ENCODE peak calls at places on chromosomes 7 and 10, in four cellular contexts. C is epithelial cell of esophagus, K is AG09309, U is NB4. Y is an unnamed sample.

GRCh38 chr7:17599733-17600685 is 301.6 kb downstream of the AHR start:
- DNase-seq in U (peak), K (peak), C (peak), Y (no peak)

GRCh38 chr10:76839276-76839675 is 798.3 kb downstream of the KCNMA1 start:
- DNase-seq in K (no peak), U (no peak), C (no peak), Y (no peak)

GRCh38 chr7:28784166-28784870 is 173.8 kb downstream of the TRIL start:
- DNase-seq in K (peak), C (no peak), U (no peak), Y (no peak)

GRCh38 chr10:133608855-133609254 is 17.7 kb downstream of the FRG2B start:
- DNase-seq in C (peak), U (peak), K (peak), Y (peak)

GRCh38 chr10:23253780-23254179 is 61.7 kb downstream of the PTF1A start:
- DNase-seq in U (no peak), K (no peak), C (no peak), Y (no peak)

GRCh38 chr10:133516072-133516471 is 11.1 kb upstream of the CYP2E1 start:
- DNase-seq in C (no peak), K (no peak), U (no peak), Y (no peak)

GRCh38 chr10:62850646-62851045 is 34.5 kb upstream of the EGR2 start:
- DNase-seq in C (no peak), K (no peak), U (peak), Y (no peak)

GRCh38 chr10:79348640-79348988 is 1.3 kb downstream of the PPIF start:
- DNase-seq in U (no peak), C (no peak), K (no peak), Y (peak)

GRCh38 chr7:98294798-98295382 is 13.4 kb downstream of the BRI3 start:
- DNase-seq in K (no peak), U (peak), C (peak), Y (peak)

GRCh38 chr7:130887182-130888016 is 153.4 kb upstream of the KLF14 start:
- DNase-seq in C (peak), K (peak), U (no peak), Y (no peak)

GRCh38 chr7:85454904-85455303 is 268.0 kb upstream of the SEMA3D start:
- DNase-seq in C (no peak), K (no peak), U (no peak), Y (no peak)

DNA sequence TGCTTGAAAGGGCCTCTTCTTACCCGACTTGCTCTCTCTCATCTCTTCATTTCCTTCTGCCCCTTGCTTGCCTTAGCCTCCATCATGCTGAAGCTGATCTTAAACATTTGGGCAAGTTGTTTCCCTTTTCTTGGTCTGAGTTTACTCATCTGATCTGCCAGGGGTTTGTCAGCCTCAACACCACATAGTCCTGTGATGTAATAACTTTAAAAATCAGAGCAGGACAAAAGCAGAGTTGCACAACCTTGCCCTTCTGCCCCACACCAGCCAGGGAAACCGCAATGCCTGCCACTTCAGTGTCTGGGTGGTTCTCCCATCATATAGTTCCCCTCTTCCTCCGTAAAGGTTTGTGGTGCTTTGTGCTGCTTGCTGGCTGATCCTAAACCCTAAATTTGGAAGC is 9.9 kb upstream of the LIPM start:
- DNase-seq in C (peak), U (peak), K (peak), Y (no peak)
- TF ChIP-seq CTCF in C (no peak), U (no peak), K (no peak), Y (no peak)

GRCh38 chr7:113013761-113014449 is 72.7 kb downstream of the GPR85 start:
- DNase-seq in C (peak), U (no peak), K (no peak), Y (no peak)

GRCh38 chr7:113010377-113010776 is 76.2 kb downstream of the GPR85 start:
- DNase-seq in U (no peak), K (no peak), C (no peak), Y (no peak)

GRCh38 chr7:113015038-113015645 is 71.5 kb downstream of the GPR85 start:
- DNase-seq in K (no peak), C (peak), U (peak), Y (no peak)
- TF ChIP-seq CTCF in K (peak), C (peak), U (peak), Y (peak)

GRCh38 chr10:31319602-31320178 is 674 bp downstream of the ZEB1 start:
- DNase-seq in K (no peak), U (peak), C (no peak), Y (peak)

GRCh38 chr10:31320179-31320597 is 1.2 kb downstream of the ZEB1 start:
- DNase-seq in K (no peak), C (peak), U (peak), Y (peak)

GRCh38 chr10:31321396-31321941 is 2.5 kb downstream of the ZEB1 start:
- DNase-seq in U (no peak), K (no peak), C (no peak), Y (no peak)

GRCh38 chr10:31320598-31321211 is 1.7 kb downstream of the ZEB1 start:
- DNase-seq in U (peak), C (peak), K (no peak), Y (peak)

GRCh38 chr10:31322647-31323046 is 3.6 kb downstream of the ZEB1 start:
- DNase-seq in U (peak), C (no peak), K (no peak), Y (peak)
- TF ChIP-seq CTCF in U (peak), C (no peak), K (peak), Y (no peak)

GRCh38 chr10:74418285-74418872 is 267.4 kb downstream of the ADK start:
- DNase-seq in U (no peak), K (no peak), C (peak), Y (no peak)

GRCh38 chr10:74415440-74415839 is 264.4 kb downstream of the ADK start:
- DNase-seq in U (no peak), K (no peak), C (no peak), Y (no peak)

GRCh38 chr10:74424565-74424964 is 273.5 kb downstream of the ADK start:
- DNase-seq in U (no peak), C (no peak), K (no peak), Y (no peak)

GRCh38 chr10:74417397-74417796 is 266.4 kb downstream of the ADK start:
- DNase-seq in U (no peak), C (no peak), K (no peak), Y (no peak)

DNA sequence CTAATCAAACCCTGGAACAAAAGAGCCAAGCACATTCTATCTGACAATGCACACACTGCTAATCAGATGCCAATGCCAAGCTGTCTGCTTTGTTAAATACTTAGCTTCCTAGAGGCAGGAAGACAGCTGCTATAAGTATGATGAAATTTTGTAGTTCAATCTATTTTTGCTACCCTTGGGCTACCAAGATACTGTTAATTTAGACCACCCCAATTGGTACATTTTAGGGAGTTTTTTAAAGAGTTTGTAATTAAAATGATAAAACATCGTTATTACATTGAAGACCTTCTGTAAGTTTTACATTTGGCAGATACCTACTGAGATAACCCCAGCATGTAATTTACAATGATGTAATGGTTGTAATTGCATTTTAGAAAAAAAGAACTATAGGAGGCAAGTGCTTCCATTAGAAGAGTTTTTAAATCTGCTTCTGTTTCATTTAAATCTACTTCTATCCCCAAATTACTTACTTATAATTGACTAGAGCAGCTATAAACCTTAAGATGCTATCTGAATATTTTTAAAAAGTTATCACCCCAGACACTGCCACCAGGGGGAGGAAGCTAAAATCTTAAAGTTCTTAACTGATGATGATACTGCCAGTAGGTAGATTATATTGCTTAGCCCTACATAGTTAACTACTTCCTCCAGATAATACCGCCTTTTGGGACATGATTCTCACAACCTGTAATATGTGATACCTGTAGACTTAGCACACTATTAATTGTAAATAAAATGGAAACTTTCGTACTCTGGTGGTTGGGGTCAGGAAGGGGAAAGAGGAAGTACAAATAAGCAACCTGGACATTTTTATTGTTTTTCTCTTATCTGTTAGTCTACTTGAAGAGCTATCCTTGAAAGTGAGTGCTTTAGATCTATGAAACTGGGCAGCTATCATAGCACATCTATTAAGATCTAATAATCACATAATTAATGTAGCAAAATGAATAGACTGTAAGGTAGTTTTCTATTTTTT is 268.8 kb downstream of the ADK start:
- DNase-seq in C (peak), U (peak), K (no peak), Y (peak)
- TF ChIP-seq CTCF in C (peak), U (peak), K (peak), Y (peak)

GRCh38 chr10:101227765-101228681 is 1.2 kb downstream of the LBX1 start:
- DNase-seq in U (no peak), C (no peak), K (no peak), Y (peak)
- TF ChIP-seq CTCF in U (no peak), C (no peak), K (no peak), Y (no peak)

DNA sequence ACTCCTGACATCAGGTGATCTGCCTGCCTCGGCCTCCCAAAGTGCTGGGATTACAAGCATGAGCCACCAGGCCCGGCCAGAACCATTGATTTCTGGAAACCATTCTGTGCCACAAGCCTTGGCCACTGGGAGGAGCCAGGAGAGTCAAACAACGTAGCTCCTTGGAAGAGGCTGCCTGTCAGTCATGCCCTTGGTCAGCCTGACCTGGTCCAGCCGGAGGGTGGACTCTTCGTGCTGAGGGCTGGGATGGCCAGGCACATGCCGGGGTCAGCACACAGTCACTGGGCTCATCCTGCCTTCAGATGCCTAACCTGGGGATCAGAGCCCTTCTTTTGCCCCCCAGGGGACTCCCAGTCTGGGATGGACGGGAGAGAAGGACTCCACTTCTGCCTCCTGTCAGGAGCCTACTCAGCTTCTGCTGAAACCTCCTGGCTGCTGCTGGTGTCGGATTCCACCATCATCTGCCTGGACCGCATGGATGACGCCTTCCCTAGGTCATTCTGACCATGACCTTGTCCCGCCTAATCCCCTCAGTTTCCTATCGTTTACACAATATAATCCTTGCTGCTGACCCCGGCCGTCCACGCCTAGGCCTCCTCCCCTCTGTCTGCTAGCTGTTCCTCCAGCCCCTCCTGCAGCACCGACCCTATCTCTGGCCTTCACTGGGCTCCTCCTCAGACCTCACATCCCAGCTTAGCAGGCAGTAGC is 30.4 kb downstream of the TMEM270 start:
- DNase-seq in K (no peak), C (no peak), U (no peak), Y (no peak)
- TF ChIP-seq CTCF in K (peak), C (no peak), U (no peak), Y (no peak)

DNA sequence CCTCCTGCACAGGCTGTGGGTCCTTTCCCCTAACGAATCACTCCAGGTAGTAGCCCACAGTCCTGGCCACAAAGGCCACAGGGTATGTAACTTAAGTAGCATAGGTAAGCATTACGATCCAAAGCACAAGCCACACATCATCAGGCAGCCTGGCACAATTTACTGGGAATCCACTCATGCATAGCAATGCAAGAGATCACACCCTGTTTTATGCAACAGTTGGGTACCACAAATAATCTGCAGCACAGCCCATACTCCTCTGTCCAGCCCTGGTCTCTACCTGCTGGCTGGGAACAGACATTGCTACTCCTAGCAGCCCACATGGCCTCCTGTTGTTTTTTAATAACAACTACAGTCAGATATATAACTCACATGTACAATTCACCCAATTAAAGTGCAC is 34.3 kb downstream of the SRPK2 start:
- DNase-seq in U (no peak), K (no peak), C (peak), Y (no peak)
- TF ChIP-seq CTCF in U (no peak), K (no peak), C (peak), Y (no peak)